ENCODE peak calls at places on chromosomes 3 and 15, in six cellular contexts. Z is fibroblast of lung, E is fibroblast of the aortic adventitia, K is heart right ventricle, D is gastrocnemius medialis, Y is PC-9. I is an unnamed sample.
A peak's percentile ranks its signal among the peaks of the same experiment; 100 is the strongest.

GRCh38 chr15:59296181-59296617 is 76.5 kb downstream of the MYO1E start:
- DNase-seq in Z (peak; percentile 94), E (peak; percentile 78), K (no peak), D (peak; percentile 9), Y (peak; percentile 80), I (peak; percentile 95)

GRCh38 chr3:66144792-66145733 is 75.7 kb upstream of the SLC25A26 start:
- DNase-seq in Z (peak; percentile 69), E (peak; percentile 48), K (no peak), D (no peak), Y (peak; percentile 51), I (peak; percentile 50)

GRCh38 chr3:126288314-126288713 is 68.9 kb downstream of the KLF15 start:
- DNase-seq in Z (no peak), E (no peak), K (peak; percentile 32), D (peak; percentile 62), Y (no peak), I (no peak)

GRCh38 chr3:126487151-126487771 is 11.6 kb upstream of the ZXDC start:
- DNase-seq in Z (no peak), E (no peak), K (peak; percentile 36), D (no peak), Y (no peak), I (peak; percentile 31)

GRCh38 chr15:69559440-69560215 is 107.0 kb downstream of the RPLP1 start:
- DNase-seq in Z (peak; percentile 36), E (peak; percentile 65), K (no peak), D (no peak), Y (no peak), I (peak; percentile 64)

GRCh38 chr15:25805006-25805405 is 58.1 kb downstream of the ATP10A start:
- DNase-seq in Z (peak; percentile 62), E (no peak), K (no peak), D (no peak), Y (no peak), I (no peak)

GRCh38 chr15:77023576-77024272 is 28.8 kb downstream of the PSTPIP1 start:
- DNase-seq in Z (no peak), E (no peak), K (no peak), D (no peak), Y (no peak), I (no peak)

GRCh38 chr15:77409259-77410156 is 10.4 kb downstream of the PEAK1 start:
- DNase-seq in Z (peak; percentile 9), E (no peak), K (no peak), D (no peak), Y (no peak), I (peak; percentile 25)

GRCh38 chr3:277873-278272 is 81.3 kb downstream of the CHL1 start:
- DNase-seq in Z (no peak), E (no peak), K (no peak), D (no peak), Y (no peak), I (no peak)

GRCh38 chr3:66738625-66739330 is 238.0 kb upstream of the LRIG1 start:
- DNase-seq in Z (peak; percentile 67), E (peak; percentile 49), K (no peak), D (no peak), Y (peak; percentile 51), I (peak; percentile 39)

GRCh38 chr3:134449277-134449676 is 36.5 kb downstream of the ANAPC13 start:
- DNase-seq in Z (no peak), E (peak; percentile 56), K (no peak), D (no peak), Y (no peak), I (peak; percentile 75)
- TF ChIP-seq CTCF in Z (peak; percentile 54), E (peak; percentile 50), K (peak; percentile 36), D (no peak), Y (peak; percentile 49), I (peak; percentile 78)

GRCh38 chr15:98763179-98763578 is 114.8 kb downstream of the IGF1R start:
- DNase-seq in Z (no peak), E (no peak), K (no peak), D (no peak), Y (peak; percentile 80), I (no peak)

GRCh38 chr15:98758224-98758623 is 109.9 kb downstream of the IGF1R start:
- DNase-seq in Z (no peak), E (no peak), K (no peak), D (no peak), Y (no peak), I (no peak)

GRCh38 chr15:98764296-98764695 is 116.0 kb downstream of the IGF1R start:
- DNase-seq in Z (no peak), E (no peak), K (no peak), D (no peak), Y (no peak), I (no peak)

GRCh38 chr15:98760112-98760826 is 111.9 kb downstream of the IGF1R start:
- DNase-seq in Z (no peak), E (no peak), K (peak; percentile 36), D (no peak), Y (no peak), I (no peak)

GRCh38 chr15:98760975-98761374 is 112.6 kb downstream of the IGF1R start:
- DNase-seq in Z (no peak), E (no peak), K (no peak), D (no peak), Y (no peak), I (no peak)
- H3K4me3 ChIP-seq in Z (no peak overlapping the region), E (no peak overlapping the region), K (no peak overlapping the region), D (no peak overlapping the region), Y (no peak overlapping the region), I (no peak overlapping the region)

GRCh38 chr3:98994128-98994762 is 92.8 kb upstream of the DCBLD2 start:
- DNase-seq in Z (peak; percentile 67), E (peak; percentile 86), K (no peak), D (no peak), Y (peak; percentile 57), I (peak; percentile 84)
- TF ChIP-seq CTCF in Z (peak; percentile 69), E (peak; percentile 66), K (peak; percentile 72), D (peak; percentile 62), Y (peak; percentile 97), I (peak; percentile 64)

GRCh38 chr3:112357888-112358287 is 24.9 kb downstream of the CD200 start:
- DNase-seq in Z (no peak), E (peak; percentile 36), K (peak; percentile 47), D (no peak), Y (no peak), I (no peak)

GRCh38 chr3:112354642-112355333 is 21.8 kb downstream of the CD200 start:
- DNase-seq in Z (no peak), E (no peak), K (no peak), D (no peak), Y (no peak), I (no peak)

GRCh38 chr3:112362221-112362620 is 29.3 kb downstream of the CD200 start:
- DNase-seq in Z (no peak), E (peak; percentile 59), K (no peak), D (no peak), Y (no peak), I (no peak)

GRCh38 chr3:112360574-112360973 is 27.6 kb downstream of the CD200 start:
- DNase-seq in Z (peak; percentile 80), E (peak; percentile 85), K (no peak), D (no peak), Y (no peak), I (peak; percentile 50)

DNA sequence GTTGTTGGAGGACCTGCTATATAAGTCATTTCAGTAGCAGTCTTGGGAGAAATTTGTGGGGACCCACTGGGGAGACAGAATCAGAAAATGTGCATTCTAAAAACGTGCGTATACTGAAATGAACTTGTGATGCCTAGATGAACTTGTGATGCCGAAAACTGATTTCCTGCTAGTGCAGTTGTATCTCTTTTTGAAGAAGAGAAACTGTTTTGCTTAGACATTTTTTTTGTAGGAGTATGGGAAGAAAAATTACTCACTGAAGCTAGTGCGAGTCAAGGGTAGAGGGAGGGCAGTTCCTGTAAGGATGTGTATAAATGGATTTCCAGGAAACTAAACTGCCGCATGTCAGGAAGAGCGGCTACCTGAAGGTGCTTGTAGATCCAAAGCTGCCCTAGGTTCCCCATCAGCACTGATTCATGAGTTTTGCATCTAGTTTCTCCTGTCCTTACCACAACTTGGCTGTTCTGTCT is 25.4 kb downstream of the CD200 start:
- DNase-seq in Z (peak; percentile 28), E (peak; percentile 48), K (no peak), D (no peak), Y (no peak), I (peak; percentile 53)
- H3K4me3 ChIP-seq in Z (no peak overlapping the region), E (peak overlapping the region; percentile 26), K (peak overlapping the region; percentile 50), D (no peak overlapping the region), Y (no peak overlapping the region), I (no peak overlapping the region)

GRCh38 chr15:42796955-42797779 is 60.2 kb upstream of the CDAN1 start:
- DNase-seq in Z (no peak), E (peak; percentile 49), K (no peak), D (no peak), Y (no peak), I (peak; percentile 48)
- TF ChIP-seq CTCF in Z (no peak), E (peak; percentile 13), K (no peak), D (no peak), Y (no peak), I (peak; percentile 4)

GRCh38 chr3:176916777-176917176 is 280.5 kb downstream of the TBL1XR1 start:
- DNase-seq in Z (no peak), E (no peak), K (no peak), D (no peak), Y (peak; percentile 94), I (no peak)

GRCh38 chr3:176926034-176926433 is 271.2 kb downstream of the TBL1XR1 start:
- DNase-seq in Z (no peak), E (no peak), K (no peak), D (no peak), Y (no peak), I (no peak)

GRCh38 chr3:176914764-176915163 is 282.5 kb downstream of the TBL1XR1 start:
- DNase-seq in Z (no peak), E (peak; percentile 39), K (no peak), D (no peak), Y (no peak), I (peak; percentile 8)

GRCh38 chr3:176920806-176921205 is 276.5 kb downstream of the TBL1XR1 start:
- DNase-seq in Z (no peak), E (no peak), K (no peak), D (no peak), Y (no peak), I (no peak)

GRCh38 chr3:176919836-176920760 is 277.2 kb downstream of the TBL1XR1 start:
- DNase-seq in Z (peak; percentile 88), E (peak; percentile 53), K (no peak), D (no peak), Y (no peak), I (peak; percentile 92)
- H3K4me3 ChIP-seq in Z (no peak overlapping the region), E (no peak overlapping the region), K (no peak overlapping the region), D (no peak overlapping the region), Y (no peak overlapping the region), I (no peak overlapping the region)

GRCh38 chr15:31365032-31365654 is 38.5 kb downstream of the KLF13 start:
- DNase-seq in Z (no peak), E (no peak), K (no peak), D (no peak), Y (no peak), I (no peak)

GRCh38 chr15:31365655-31366127 is 39.1 kb downstream of the KLF13 start:
- DNase-seq in Z (peak; percentile 59), E (peak; percentile 84), K (peak; percentile 91), D (peak; percentile 96), Y (no peak), I (peak; percentile 94)

GRCh38 chr15:31367021-31367729 is 40.5 kb downstream of the KLF13 start:
- DNase-seq in Z (no peak), E (no peak), K (no peak), D (no peak), Y (no peak), I (no peak)

GRCh38 chr15:31367730-31368344 is 41.2 kb downstream of the KLF13 start:
- DNase-seq in Z (no peak), E (no peak), K (no peak), D (no peak), Y (no peak), I (no peak)

GRCh38 chr15:31366169-31366734 is 39.6 kb downstream of the KLF13 start:
- DNase-seq in Z (no peak), E (no peak), K (peak; percentile 55), D (peak; percentile 64), Y (no peak), I (peak; percentile 44)
- TF ChIP-seq CTCF in Z (peak; percentile 26), E (no peak), K (peak; percentile 5), D (peak; percentile 37), Y (no peak), I (peak; percentile 4)